ENCODE peak calls at places on chromosomes 12 and 14, in nine cellular contexts. P is Ammon's horn, C is hippocampal formation, K is HT-29, W is psoas muscle, J is foreskin melanocyte, H is fibroblast of the conjunctiva, U is heart right ventricle, V is adrenal gland. X is an unnamed sample.

GRCh38 chr14:102055181-102055901 is 31.5 kb downstream of the HSP90AA1 start:
- DNase-seq in P (no peak), C (no peak), K (no peak), J (no peak), W (peak; percentile 57), U (no peak), V (no peak), H (peak; percentile 13), X (no peak)

GRCh38 chr12:68317047-68317667 is 15.0 kb downstream of the MDM1 start:
- DNase-seq in J (no peak), K (peak; percentile 60), V (peak; percentile 54), P (peak; percentile 59), U (peak; percentile 42), H (peak; percentile 53), C (no peak), W (no peak), X (peak; percentile 22)

GRCh38 chr12:5650804-5651461 is 219.0 kb downstream of the NTF3 start:
- DNase-seq in V (no peak), U (no peak), J (no peak), W (no peak), H (no peak), P (no peak), C (no peak), K (no peak), X (no peak)

GRCh38 chr12:96343347-96343954 is 56.8 kb downstream of the CDK17 start:
- DNase-seq in C (no peak), U (no peak), P (no peak), K (no peak), J (no peak), H (no peak), V (no peak), W (no peak), X (no peak)

GRCh38 chr14:23094666-23095195 is at the start of gene ACIN1:
- DNase-seq in V (peak; percentile 78), W (no peak), K (peak; percentile 71), J (peak; percentile 74), P (peak; percentile 89), U (peak; percentile 81), H (peak; percentile 88), C (no peak), X (peak; percentile 100)

GRCh38 chr14:104650057-104650980 is 39.1 kb upstream of the INF2 start:
- DNase-seq in V (peak; percentile 63), H (peak; percentile 14), C (peak; percentile 60), U (peak; percentile 62), W (peak; percentile 79), J (peak; percentile 29), K (peak; percentile 58), P (peak; percentile 78), X (peak; percentile 45)

GRCh38 chr12:47896633-47897032 is 8.2 kb downstream of the VDR start:
- DNase-seq in V (no peak), U (no peak), K (peak; percentile 36), H (no peak), C (no peak), J (no peak), P (no peak), W (no peak), X (no peak)

GRCh38 chr12:14290951-14291350 is 74.5 kb upstream of the ATF7IP start:
- DNase-seq in J (no peak), P (no peak), C (no peak), H (no peak), U (no peak), K (no peak), V (no peak), W (no peak), X (no peak)

GRCh38 chr12:62787606-62788005 is 147.3 kb downstream of the PPM1H start:
- DNase-seq in H (no peak), P (no peak), J (no peak), K (no peak), W (no peak), U (no peak), C (no peak), V (no peak), X (no peak)

GRCh38 chr12:89461649-89462612 is 62.7 kb downstream of the GALNT4 start:
- DNase-seq in V (no peak), P (peak; percentile 66), W (no peak), H (peak; percentile 73), K (peak; percentile 70), C (no peak), U (no peak), J (peak; percentile 52), X (no peak)

GRCh38 chr12:53208877-53209463 is 1.9 kb upstream of the ITGB7 start:
- DNase-seq in P (no peak), V (no peak), H (no peak), C (no peak), U (no peak), J (no peak), W (no peak), K (no peak), X (no peak)

GRCh38 chr12:31362759-31363415 is 36.9 kb upstream of the SINHCAF start:
- DNase-seq in K (peak; percentile 89), H (no peak), V (peak; percentile 7), J (no peak), U (no peak), W (no peak), P (peak; percentile 67), C (peak; percentile 3), X (no peak)

GRCh38 chr12:92629349-92630065 is 73.3 kb upstream of the PLEKHG7 start:
- DNase-seq in U (no peak), W (no peak), H (no peak), J (peak; percentile 55), C (no peak), V (peak; percentile 59), P (no peak), K (no peak), X (no peak)

GRCh38 chr12:75020068-75020557 is 189.5 kb downstream of the KCNC2 start:
- DNase-seq in U (no peak), H (no peak), K (no peak), W (no peak), P (no peak), V (no peak), J (peak; percentile 8), C (no peak), X (no peak)

GRCh38 chr14:23364604-23365352 is at the start of gene EFS:
- DNase-seq in H (no peak), W (no peak), P (peak; percentile 60), K (no peak), U (peak; percentile 47), J (no peak), V (no peak), C (peak; percentile 61), X (no peak)

GRCh38 chr14:94542811-94543449 is 18.3 kb upstream of the SERPINA4 start:
- DNase-seq in V (no peak), U (no peak), J (no peak), H (no peak), W (no peak), K (no peak), P (no peak), C (no peak), X (no peak)

GRCh38 chr14:66038214-66038977 is 447.8 kb upstream of the CCDC196 start:
- DNase-seq in J (peak; percentile 97), K (no peak), W (no peak), P (peak; percentile 75), V (peak; percentile 56), U (no peak), C (peak; percentile 31), H (peak; percentile 21), X (no peak)

GRCh38 chr12:70260610-70261009 is 17.4 kb downstream of the CNOT2 start:
- DNase-seq in K (no peak), H (no peak), P (no peak), J (no peak), V (no peak), C (no peak), W (no peak), U (no peak), X (no peak)

GRCh38 chr14:70714055-70714550 is 72.4 kb downstream of the TTC9 start:
- DNase-seq in P (peak; percentile 41), J (peak; percentile 59), C (no peak), H (peak; percentile 39), U (peak; percentile 50), W (no peak), V (peak; percentile 66), K (peak; percentile 61), X (peak; percentile 26)

GRCh38 chr12:21697829-21698630 is 40.4 kb upstream of the LDHB start:
- DNase-seq in U (no peak), J (peak; percentile 28), P (peak; percentile 31), W (no peak), H (peak; percentile 12), K (peak; percentile 63), V (no peak), C (no peak), X (no peak)

GRCh38 chr12:27229367-27229766 is 14.7 kb upstream of the STK38L start:
- DNase-seq in K (no peak), J (no peak), P (peak; percentile 28), H (no peak), U (no peak), W (no peak), C (no peak), V (no peak), X (no peak)